ENCODE peak calls at places on chromosome 19, in nine cellular contexts. S, D, P, O, E, J, Y, X and R are unnamed samples.
A peak's percentile ranks its signal among the peaks of the same experiment; 100 is the strongest.

GRCh38 chr19:51689751-51690358 is 3.3 kb upstream of the SPACA6 start:
- DNase-seq in X (peak; percentile 57), O (no peak), P (no peak), D (peak; percentile 67), Y (no peak), J (peak; percentile 54), S (no peak), E (no peak), R (peak; percentile 21)

GRCh38 chr19:45352062-45352461 is 11.5 kb downstream of the KLC3 start:
- DNase-seq in S (no peak), O (no peak), D (no peak), J (no peak), X (no peak), Y (no peak), P (no peak), E (no peak), R (no peak)

GRCh38 chr19:46766569-46767317 is 20.5 kb upstream of the STRN4 start:
- DNase-seq in E (no peak), Y (no peak), X (no peak), J (peak; percentile 76), O (no peak), S (no peak), P (no peak), D (peak; percentile 59), R (peak; percentile 78)

GRCh38 chr19:5492281-5492812 is 37.1 kb downstream of the ZNRF4 start:
- DNase-seq in E (no peak), D (no peak), O (no peak), X (no peak), J (no peak), Y (no peak), P (no peak), S (no peak), R (no peak)

GRCh38 chr19:55256562-55257460 is 2.0 kb downstream of the PPP6R1 start:
- DNase-seq in X (no peak), J (no peak), D (no peak), S (no peak), Y (no peak), O (no peak), E (no peak), P (no peak), R (no peak)

GRCh38 chr19:49210108-49210900 is 52.7 kb downstream of the TRPM4 start:
- DNase-seq in E (no peak), X (no peak), S (no peak), D (peak; percentile 56), P (peak; percentile 62), Y (no peak), O (no peak), J (no peak), R (no peak)

GRCh38 chr19:36950335-36951119 is 34.4 kb downstream of the ZNF568 start:
- DNase-seq in P (no peak), E (no peak), X (no peak), J (no peak), S (no peak), Y (no peak), O (no peak), D (no peak), R (no peak)

GRCh38 chr19:1250374-1251232 is 2.2 kb downstream of the MIDN start:
- DNase-seq in J (peak; percentile 75), D (peak; percentile 90), S (peak; percentile 71), E (peak; percentile 41), Y (no peak), O (peak; percentile 68), X (no peak), P (no peak), R (no peak)

GRCh38 chr19:55443824-55444719 is 972 bp upstream of the SHISA7 start:
- DNase-seq in Y (no peak), S (no peak), X (no peak), O (no peak), J (no peak), E (no peak), P (no peak), D (no peak), R (no peak)

GRCh38 chr19:51750381-51751124 is 1.1 kb downstream of the FPR1 start:
- DNase-seq in P (no peak), D (no peak), J (no peak), Y (no peak), O (no peak), S (no peak), X (no peak), E (no peak), R (no peak)

GRCh38 chr19:15330801-15331418 is 1.4 kb downstream of the BRD4 start:
- DNase-seq in Y (no peak), X (peak; percentile 51), O (no peak), P (no peak), J (peak; percentile 50), E (no peak), S (no peak), D (no peak), R (no peak)

GRCh38 chr19:18960370-18960769 is 19.4 kb upstream of the HOMER3 start:
- DNase-seq in S (no peak), Y (no peak), D (no peak), O (no peak), X (no peak), P (no peak), E (no peak), J (no peak), R (no peak)

GRCh38 chr19:47680858-47681332 is 32.3 kb upstream of the EHD2 start:
- DNase-seq in D (no peak), P (no peak), E (no peak), X (no peak), S (no peak), O (no peak), J (no peak), Y (no peak), R (no peak)

GRCh38 chr19:42207767-42208259 is 9.7 kb downstream of the DEDD2 start:
- DNase-seq in P (no peak), O (no peak), E (no peak), S (no peak), Y (peak; percentile 94), D (no peak), X (peak; percentile 86), J (no peak), R (no peak)

GRCh38 chr19:18320865-18321728 is 1.8 kb downstream of the LSM4 start:
- DNase-seq in J (no peak), E (no peak), O (no peak), P (no peak), S (no peak), X (no peak), D (no peak), Y (no peak), R (no peak)

GRCh38 chr19:42313096-42313839 is at the start of gene TMEM145:
- DNase-seq in O (peak; percentile 54), D (peak; percentile 84), J (peak; percentile 78), E (peak; percentile 34), S (peak; percentile 50), X (peak; percentile 92), P (no peak), Y (no peak), R (peak; percentile 63)

GRCh38 chr19:29665826-29666633 is 769 bp downstream of the PLEKHF1 start:
- DNase-seq in S (no peak), Y (no peak), D (no peak), J (no peak), E (no peak), P (no peak), X (no peak), O (no peak), R (peak; percentile 39)